ENCODE peak calls at places on chromosomes 3 and 15, in nine cellular contexts. One of them, this sample, is unnamed.

GRCh38 chr3:183377307-183377959 is 51.0 kb downstream of the MCF2L2 start:
- DNase-seq in progenitor cell of endocrine pancreas: no peak
- DNase-seq in OCI-LY7: no peak
- DNase-seq in ELR: peak; percentile 11
- DNase-seq in hippocampal formation: no peak
- DNase-seq in iris pigment epithelial cell: no peak
- DNase-seq in fibroblast of villous mesenchyme: no peak
- DNase-seq in stimulated activated CD4-positive, alpha-beta T cell treated with anti-CD3 and anti-CD28 coated beads, Interleukin-15, amount 100 ng/mL, for 24 hours: peak; percentile 46
- DNase-seq in M059J: no peak
- DNase-seq in this sample: no peak

GRCh38 chr15:47517737-47518136 is 199.6 kb upstream of the SEMA6D start:
- DNase-seq in progenitor cell of endocrine pancreas: no peak
- DNase-seq in OCI-LY7: no peak
- DNase-seq in ELR: no peak
- DNase-seq in hippocampal formation: no peak
- DNase-seq in iris pigment epithelial cell: peak; percentile 54
- DNase-seq in fibroblast of villous mesenchyme: peak; percentile 63
- DNase-seq in stimulated activated CD4-positive, alpha-beta T cell treated with anti-CD3 and anti-CD28 coated beads, Interleukin-15, amount 100 ng/mL, for 24 hours: no peak
- DNase-seq in M059J: no peak
- DNase-seq in this sample: no peak

GRCh38 chr3:187368765-187369450 is 723 bp downstream of the RTP4 start:
- DNase-seq in progenitor cell of endocrine pancreas: no peak
- DNase-seq in OCI-LY7: no peak
- DNase-seq in ELR: no peak
- DNase-seq in hippocampal formation: no peak
- DNase-seq in iris pigment epithelial cell: no peak
- DNase-seq in fibroblast of villous mesenchyme: peak; percentile 2
- DNase-seq in stimulated activated CD4-positive, alpha-beta T cell treated with anti-CD3 and anti-CD28 coated beads, Interleukin-15, amount 100 ng/mL, for 24 hours: peak; percentile 7
- DNase-seq in M059J: peak; percentile 65
- DNase-seq in this sample: no peak

GRCh38 chr15:69921626-69922624 is 175.8 kb downstream of the TLE3 start:
- DNase-seq in progenitor cell of endocrine pancreas: no peak
- DNase-seq in OCI-LY7: peak; percentile 79
- DNase-seq in ELR: no peak
- DNase-seq in hippocampal formation: no peak
- DNase-seq in iris pigment epithelial cell: no peak
- DNase-seq in fibroblast of villous mesenchyme: no peak
- DNase-seq in stimulated activated CD4-positive, alpha-beta T cell treated with anti-CD3 and anti-CD28 coated beads, Interleukin-15, amount 100 ng/mL, for 24 hours: no peak
- DNase-seq in M059J: no peak
- DNase-seq in this sample: no peak

GRCh38 chr3:64684715-64685261 is 3.0 kb downstream of the ADAMTS9 start:
- DNase-seq in progenitor cell of endocrine pancreas: peak; percentile 12
- DNase-seq in OCI-LY7: no peak
- DNase-seq in ELR: no peak
- DNase-seq in hippocampal formation: no peak
- DNase-seq in iris pigment epithelial cell: peak; percentile 51
- DNase-seq in fibroblast of villous mesenchyme: peak; percentile 81
- DNase-seq in stimulated activated CD4-positive, alpha-beta T cell treated with anti-CD3 and anti-CD28 coated beads, Interleukin-15, amount 100 ng/mL, for 24 hours: no peak
- DNase-seq in M059J: peak; percentile 1
- DNase-seq in this sample: peak; percentile 41

GRCh38 chr15:88256261-88257230 is at the start of gene NTRK3:
- DNase-seq in progenitor cell of endocrine pancreas: no peak
- DNase-seq in OCI-LY7: peak; percentile 42
- DNase-seq in ELR: peak; percentile 9
- DNase-seq in hippocampal formation: peak; percentile 32
- DNase-seq in iris pigment epithelial cell: peak; percentile 21
- DNase-seq in fibroblast of villous mesenchyme: peak; percentile 5
- DNase-seq in stimulated activated CD4-positive, alpha-beta T cell treated with anti-CD3 and anti-CD28 coated beads, Interleukin-15, amount 100 ng/mL, for 24 hours: peak; percentile 30
- DNase-seq in M059J: peak; percentile 27
- DNase-seq in this sample: peak; percentile 51

GRCh38 chr15:38535451-38536200 is 29.0 kb downstream of the RASGRP1 start:
- DNase-seq in progenitor cell of endocrine pancreas: no peak
- DNase-seq in OCI-LY7: no peak
- DNase-seq in ELR: peak; percentile 34
- DNase-seq in hippocampal formation: no peak
- DNase-seq in iris pigment epithelial cell: peak; percentile 48
- DNase-seq in fibroblast of villous mesenchyme: no peak
- DNase-seq in stimulated activated CD4-positive, alpha-beta T cell treated with anti-CD3 and anti-CD28 coated beads, Interleukin-15, amount 100 ng/mL, for 24 hours: no peak
- DNase-seq in M059J: peak; percentile 64
- DNase-seq in this sample: peak; percentile 60

GRCh38 chr3:45693941-45694521 is 4.8 kb downstream of the SACM1L start:
- DNase-seq in progenitor cell of endocrine pancreas: no peak
- DNase-seq in OCI-LY7: peak; percentile 14
- DNase-seq in ELR: peak; percentile 16
- DNase-seq in hippocampal formation: no peak
- DNase-seq in iris pigment epithelial cell: peak; percentile 19
- DNase-seq in fibroblast of villous mesenchyme: no peak
- DNase-seq in stimulated activated CD4-positive, alpha-beta T cell treated with anti-CD3 and anti-CD28 coated beads, Interleukin-15, amount 100 ng/mL, for 24 hours: peak; percentile 47
- DNase-seq in M059J: no peak
- DNase-seq in this sample: no peak

GRCh38 chr3:72082121-72082715 is 297.3 kb upstream of the PROK2 start:
- DNase-seq in progenitor cell of endocrine pancreas: no peak
- DNase-seq in OCI-LY7: peak; percentile 80
- DNase-seq in ELR: no peak
- DNase-seq in hippocampal formation: no peak
- DNase-seq in iris pigment epithelial cell: no peak
- DNase-seq in fibroblast of villous mesenchyme: peak; percentile 43
- DNase-seq in stimulated activated CD4-positive, alpha-beta T cell treated with anti-CD3 and anti-CD28 coated beads, Interleukin-15, amount 100 ng/mL, for 24 hours: no peak
- DNase-seq in M059J: no peak
- DNase-seq in this sample: no peak

GRCh38 chr15:80317389-80318169 is 65.6 kb upstream of the CTXND1 start:
- DNase-seq in progenitor cell of endocrine pancreas: no peak
- DNase-seq in OCI-LY7: no peak
- DNase-seq in ELR: peak; percentile 95
- DNase-seq in hippocampal formation: no peak
- DNase-seq in iris pigment epithelial cell: peak; percentile 78
- DNase-seq in fibroblast of villous mesenchyme: peak; percentile 79
- DNase-seq in stimulated activated CD4-positive, alpha-beta T cell treated with anti-CD3 and anti-CD28 coated beads, Interleukin-15, amount 100 ng/mL, for 24 hours: no peak
- DNase-seq in M059J: peak; percentile 58
- DNase-seq in this sample: no peak

GRCh38 chr3:32082727-32083126 is 23.7 kb upstream of the GPD1L start:
- DNase-seq in progenitor cell of endocrine pancreas: no peak
- DNase-seq in OCI-LY7: no peak
- DNase-seq in ELR: no peak
- DNase-seq in hippocampal formation: no peak
- DNase-seq in iris pigment epithelial cell: no peak
- DNase-seq in fibroblast of villous mesenchyme: peak; percentile 63
- DNase-seq in stimulated activated CD4-positive, alpha-beta T cell treated with anti-CD3 and anti-CD28 coated beads, Interleukin-15, amount 100 ng/mL, for 24 hours: no peak
- DNase-seq in M059J: peak; percentile 48
- DNase-seq in this sample: no peak

GRCh38 chr3:55591893-55592292 is 104.8 kb upstream of the WNT5A start:
- DNase-seq in progenitor cell of endocrine pancreas: no peak
- DNase-seq in OCI-LY7: no peak
- DNase-seq in ELR: no peak
- DNase-seq in hippocampal formation: peak; percentile 23
- DNase-seq in iris pigment epithelial cell: peak; percentile 51
- DNase-seq in fibroblast of villous mesenchyme: no peak
- DNase-seq in stimulated activated CD4-positive, alpha-beta T cell treated with anti-CD3 and anti-CD28 coated beads, Interleukin-15, amount 100 ng/mL, for 24 hours: no peak
- DNase-seq in M059J: no peak
- DNase-seq in this sample: no peak

GRCh38 chr3:42123012-42123581 is 31.9 kb downstream of the TRAK1 start:
- DNase-seq in progenitor cell of endocrine pancreas: no peak
- DNase-seq in OCI-LY7: no peak
- DNase-seq in ELR: peak; percentile 68
- DNase-seq in hippocampal formation: no peak
- DNase-seq in iris pigment epithelial cell: peak; percentile 39
- DNase-seq in fibroblast of villous mesenchyme: no peak
- DNase-seq in stimulated activated CD4-positive, alpha-beta T cell treated with anti-CD3 and anti-CD28 coated beads, Interleukin-15, amount 100 ng/mL, for 24 hours: no peak
- DNase-seq in M059J: no peak
- DNase-seq in this sample: no peak

GRCh38 chr3:14175383-14176037 is 2.9 kb downstream of the XPC start:
- DNase-seq in progenitor cell of endocrine pancreas: no peak
- DNase-seq in OCI-LY7: peak; percentile 60
- DNase-seq in ELR: peak; percentile 55
- DNase-seq in hippocampal formation: no peak
- DNase-seq in iris pigment epithelial cell: peak; percentile 40
- DNase-seq in fibroblast of villous mesenchyme: no peak
- DNase-seq in stimulated activated CD4-positive, alpha-beta T cell treated with anti-CD3 and anti-CD28 coated beads, Interleukin-15, amount 100 ng/mL, for 24 hours: peak; percentile 48
- DNase-seq in M059J: peak; percentile 67
- DNase-seq in this sample: no peak

GRCh38 chr15:101250331-101250730 is 1.5 kb downstream of the CHSY1 start:
- DNase-seq in progenitor cell of endocrine pancreas: no peak
- DNase-seq in OCI-LY7: no peak
- DNase-seq in ELR: peak; percentile 75
- DNase-seq in hippocampal formation: no peak
- DNase-seq in iris pigment epithelial cell: peak; percentile 67
- DNase-seq in fibroblast of villous mesenchyme: peak; percentile 73
- DNase-seq in stimulated activated CD4-positive, alpha-beta T cell treated with anti-CD3 and anti-CD28 coated beads, Interleukin-15, amount 100 ng/mL, for 24 hours: no peak
- DNase-seq in M059J: peak; percentile 77
- DNase-seq in this sample: no peak

This sample was measured in anterior cingulate cortex.